ENCODE peak calls at places on chromosomes 4 and X, in four cellular contexts. U is amniotic epithelial cell, E is osteocyte, R is AG20443. A is an unnamed sample.

GRCh38 chr4:1479454-1479853 is 73.2 kb upstream of the NKX1-1 start:
- DNase-seq in R (no peak), U (no peak), E (no peak), A (no peak)

GRCh38 chr4:21697583-21697982 is 251.0 kb downstream of the KCNIP4 start:
- DNase-seq in R (no peak), E (no peak), U (peak), A (no peak)

GRCh38 chrX:131072871-131073571 is 14.9 kb downstream of the ARHGAP36 start:
- DNase-seq in R (no peak), U (no peak), E (no peak), A (no peak)

GRCh38 chr4:92359481-92359880 is 55.7 kb downstream of the GRID2 start:
- DNase-seq in R (no peak), E (no peak), U (no peak), A (no peak)

GRCh38 chr4:107993969-107994368 is 4.3 kb downstream of the HADH start:
- DNase-seq in U (no peak), E (no peak), R (no peak), A (no peak)

GRCh38 chr4:94728056-94728766 is 29.5 kb upstream of the BMPR1B start:
- DNase-seq in U (no peak), R (peak), E (no peak), A (no peak)

GRCh38 chr4:41957634-41958033 is 22.4 kb downstream of the TMEM33 start:
- DNase-seq in R (no peak), E (no peak), U (peak), A (no peak)

GRCh38 chrX:627510-627964 is 3.1 kb upstream of the SHOX start:
- DNase-seq in E (peak), U (no peak), R (no peak), A (peak)

GRCh38 chr4:157265281-157265680 is 44.8 kb downstream of the GRIA2 start:
- DNase-seq in E (no peak), U (peak), R (no peak), A (no peak)

GRCh38 chrX:12611471-12611870 is 179.7 kb upstream of the PRPS2 start:
- DNase-seq in E (no peak), U (no peak), R (no peak), A (no peak)

GRCh38 chr4:25860586-25861421 is 2.0 kb downstream of the SEL1L3 start:
- DNase-seq in U (peak), E (no peak), R (no peak), A (no peak)

GRCh38 chr4:87274803-87275202 is 47.9 kb downstream of the HSD17B13 start:
- DNase-seq in U (no peak), E (no peak), R (no peak), A (no peak)

GRCh38 chrX:133953785-133954355 is 31.5 kb downstream of the GPC3 start:
- DNase-seq in U (no peak), R (no peak), E (no peak), A (no peak)

GRCh38 chr4:121198261-121198660 is 34.1 kb upstream of the TNIP3 start:
- DNase-seq in U (peak), E (no peak), R (no peak), A (no peak)

GRCh38 chr4:140094701-140095420 is 59.1 kb downstream of the MAML3 start:
- DNase-seq in U (no peak), E (no peak), R (no peak), A (no peak)

GRCh38 chr4:16916719-16917337 is 18.4 kb upstream of the LDB2 start:
- DNase-seq in U (peak), E (no peak), R (peak), A (no peak)

GRCh38 chrX:79161655-79162054 is 17.2 kb downstream of the GPR174 start:
- DNase-seq in E (no peak), U (no peak), R (no peak), A (no peak)

GRCh38 chrX:48938721-48939416 is 18.5 kb downstream of the OTUD5 start:
- DNase-seq in E (no peak), U (no peak), R (no peak), A (no peak)

GRCh38 chrX:19855700-19856381 is 31.6 kb downstream of the SH3KBP1 start:
- DNase-seq in R (peak), E (no peak), U (no peak), A (no peak)

GRCh38 chr4:111174331-111174730 is 551.5 kb upstream of the PITX2 start:
- DNase-seq in E (no peak), U (peak), R (no peak), A (no peak)

GRCh38 chr4:97370581-97370980 is 772.7 kb downstream of the STPG2 start:
- DNase-seq in E (no peak), R (no peak), U (no peak), A (no peak)

GRCh38 chrX:110795645-110796510 is at the start of gene CHRDL1:
- DNase-seq in R (peak), E (no peak), U (peak), A (no peak)

GRCh38 chr4:3436798-3437581 is 4.8 kb upstream of the HGFAC start:
- DNase-seq in E (no peak), U (peak), R (peak), A (no peak)

GRCh38 chr4:73311428-73311827 is 52.8 kb upstream of the ANKRD17 start:
- DNase-seq in U (peak), R (peak), E (no peak), A (no peak)

GRCh38 chr4:70838400-70838971 is 1.2 kb downstream of the GRSF1 start:
- DNase-seq in R (peak), E (no peak), U (peak), A (no peak)

GRCh38 chr4:1727117-1728031 is 6.1 kb downstream of the TACC3 start:
- DNase-seq in E (no peak), R (no peak), U (peak), A (no peak)

GRCh38 chrX:30888526-30889146 is 418 bp downstream of the TAB3 start:
- DNase-seq in E (peak), R (peak), U (no peak), A (no peak)

GRCh38 chr4:19259920-19260319 is 991.8 kb upstream of the SLIT2 start:
- DNase-seq in E (no peak), U (no peak), R (no peak), A (no peak)

GRCh38 chr4:164753873-164754488 is at the start of gene SMIM31:
- DNase-seq in R (no peak), U (no peak), E (no peak), A (no peak)

GRCh38 chr4:13537011-13537831 is 7.1 kb downstream of the NKX3-2 start:
- DNase-seq in U (no peak), R (peak), E (no peak), A (no peak)

GRCh38 chr4:137474711-137475301 is 57.5 kb downstream of the PCDH18 start:
- DNase-seq in U (peak), E (no peak), R (no peak), A (no peak)

GRCh38 chrX:7266261-7266660 is 118.3 kb upstream of the PUDP start:
- DNase-seq in R (no peak), E (no peak), U (no peak), A (no peak)

GRCh38 chr4:23165669-23166068 is 472.9 kb downstream of the GBA3 start:
- DNase-seq in R (no peak), E (no peak), U (no peak), A (no peak)

GRCh38 chr4:135032670-135033069 is 831.1 kb upstream of the PABPC4L start:
- DNase-seq in U (no peak), E (no peak), R (no peak), A (no peak)